ENCODE peak calls at places on chromosomes 12 and 14, in four cellular contexts. One of them, this sample, is unnamed.

GRCh38 chr14:30064454-30064853 is 136.8 kb upstream of the PRKD1 start:
- DNase-seq in C1 segment of cervical spinal cord: no peak
- DNase-seq in Kasumi-1: no peak
- DNase-seq in GM18507: no peak
- DNase-seq in this sample: no peak

GRCh38 chr12:111991946-111992345 is 21.0 kb downstream of the TMEM116 start:
- DNase-seq in C1 segment of cervical spinal cord: no peak
- DNase-seq in Kasumi-1: no peak
- DNase-seq in GM18507: no peak
- DNase-seq in this sample: no peak

GRCh38 chr12:6534914-6535696 is 788 bp downstream of the GAPDH start:
- DNase-seq in C1 segment of cervical spinal cord: peak
- DNase-seq in Kasumi-1: no peak
- DNase-seq in GM18507: no peak
- DNase-seq in this sample: peak

GRCh38 chr14:27040552-27040951 is 442.7 kb upstream of the NOVA1 start:
- DNase-seq in C1 segment of cervical spinal cord: no peak
- DNase-seq in Kasumi-1: no peak
- DNase-seq in GM18507: no peak
- DNase-seq in this sample: no peak

GRCh38 chr14:74552623-74553022 is 59.1 kb downstream of the ISCA2 start:
- DNase-seq in C1 segment of cervical spinal cord: no peak
- DNase-seq in Kasumi-1: no peak
- DNase-seq in GM18507: no peak
- DNase-seq in this sample: no peak

GRCh38 chr12:128753438-128753837 is 70.3 kb downstream of the SLC15A4 start:
- DNase-seq in C1 segment of cervical spinal cord: no peak
- DNase-seq in Kasumi-1: no peak
- DNase-seq in GM18507: no peak
- DNase-seq in this sample: no peak

GRCh38 chr12:52741378-52742195 is 35.6 kb downstream of the KRT76 start:
- DNase-seq in C1 segment of cervical spinal cord: no peak
- DNase-seq in Kasumi-1: peak
- DNase-seq in GM18507: peak
- DNase-seq in this sample: peak

GRCh38 chr12:52787324-52787996 is 8.5 kb downstream of the KRT3 start:
- DNase-seq in C1 segment of cervical spinal cord: no peak
- DNase-seq in Kasumi-1: no peak
- DNase-seq in GM18507: no peak
- DNase-seq in this sample: no peak

GRCh38 chr12:132170094-132170636 is 25.9 kb downstream of the NOC4L start:
- DNase-seq in C1 segment of cervical spinal cord: no peak
- DNase-seq in Kasumi-1: no peak
- DNase-seq in GM18507: no peak
- DNase-seq in this sample: no peak

GRCh38 chr12:23564454-23564853 is 385.0 kb downstream of the SOX5 start:
- DNase-seq in C1 segment of cervical spinal cord: no peak
- DNase-seq in Kasumi-1: no peak
- DNase-seq in GM18507: no peak
- DNase-seq in this sample: no peak

GRCh38 chr12:57522887-57523705 is 472 bp downstream of the MBD6 start:
- DNase-seq in C1 segment of cervical spinal cord: peak
- DNase-seq in Kasumi-1: peak
- DNase-seq in GM18507: no peak
- DNase-seq in this sample: peak

GRCh38 chr14:62674833-62675232 is 370.4 kb downstream of the KCNH5 start:
- DNase-seq in C1 segment of cervical spinal cord: no peak
- DNase-seq in Kasumi-1: peak
- DNase-seq in GM18507: no peak
- DNase-seq in this sample: no peak

GRCh38 chr12:130715996-130716917 is at the start of gene RIMBP2:
- DNase-seq in C1 segment of cervical spinal cord: no peak
- DNase-seq in Kasumi-1: no peak
- DNase-seq in GM18507: no peak
- DNase-seq in this sample: no peak

GRCh38 chr12:47437570-47437969 is 268.3 kb downstream of the RPAP3 start:
- DNase-seq in C1 segment of cervical spinal cord: no peak
- DNase-seq in Kasumi-1: no peak
- DNase-seq in GM18507: no peak
- DNase-seq in this sample: no peak

GRCh38 chr12:92593734-92594402 is 108.9 kb upstream of the PLEKHG7 start:
- DNase-seq in C1 segment of cervical spinal cord: no peak
- DNase-seq in Kasumi-1: peak
- DNase-seq in GM18507: peak
- DNase-seq in this sample: no peak

GRCh38 chr14:100660498-100661339 is 66.0 kb upstream of the DLK1 start:
- DNase-seq in C1 segment of cervical spinal cord: no peak
- DNase-seq in Kasumi-1: no peak
- DNase-seq in GM18507: no peak
- DNase-seq in this sample: no peak

GRCh38 chr12:111434049-111434448 is 28.3 kb downstream of the SH2B3 start:
- DNase-seq in C1 segment of cervical spinal cord: no peak
- DNase-seq in Kasumi-1: no peak
- DNase-seq in GM18507: no peak
- DNase-seq in this sample: no peak

GRCh38 chr14:75831455-75831854 is 150.3 kb downstream of the TGFB3 start:
- DNase-seq in C1 segment of cervical spinal cord: no peak
- DNase-seq in Kasumi-1: peak
- DNase-seq in GM18507: no peak
- DNase-seq in this sample: peak

GRCh38 chr12:590206-590750 is 73.0 kb downstream of the NINJ2 start:
- DNase-seq in C1 segment of cervical spinal cord: no peak
- DNase-seq in Kasumi-1: no peak
- DNase-seq in GM18507: no peak
- DNase-seq in this sample: peak